ENCODE peak calls at places on chromosomes 6 and 20, in eight cellular contexts. Y, R, T, W, H, G, I and Z are unnamed samples.

GRCh38 chr6:122558027-122558426 is 52.2 kb upstream of the PKIB start:
- DNase-seq in H (no peak), G (no peak), I (no peak), Y (no peak), W (no peak), T (no peak), R (no peak), Z (no peak)

GRCh38 chr6:85464260-85464644 is 14.4 kb downstream of the NT5E start:
- DNase-seq in G (peak), I (no peak), Y (peak), H (no peak), R (peak), T (peak), W (no peak), Z (no peak)

GRCh38 chr6:1855890-1856289 is 246.2 kb downstream of the FOXC1 start:
- DNase-seq in H (no peak), W (no peak), I (no peak), Y (no peak), R (no peak), G (no peak), T (no peak), Z (no peak)

GRCh38 chr6:102389994-102390393 is 996.5 kb downstream of the GRIK2 start:
- DNase-seq in I (no peak), Y (no peak), G (no peak), R (no peak), H (no peak), W (no peak), T (no peak), Z (no peak)

GRCh38 chr6:119676971-119677370 is 327.4 kb upstream of the MAN1A1 start:
- DNase-seq in H (no peak), W (no peak), Y (no peak), T (no peak), G (no peak), I (no peak), R (no peak), Z (no peak)

GRCh38 chr6:169904051-169904922 is 152.9 kb downstream of the ERMARD start:
- DNase-seq in I (no peak), W (no peak), H (no peak), T (no peak), G (no peak), Y (no peak), R (no peak), Z (no peak)

GRCh38 chr6:40874495-40874894 is 164.5 kb downstream of the UNC5CL start:
- DNase-seq in G (no peak), R (no peak), T (no peak), I (peak), H (no peak), Y (no peak), W (no peak), Z (no peak)

GRCh38 chr20:25579081-25579770 is 6.1 kb downstream of the NINL start:
- DNase-seq in W (no peak), Y (peak), R (no peak), H (no peak), T (no peak), I (peak), G (no peak), Z (peak)

GRCh38 chr20:22450540-22450939 is 133.8 kb downstream of the FOXA2 start:
- DNase-seq in G (no peak), H (no peak), R (no peak), Y (no peak), I (no peak), W (no peak), T (no peak), Z (no peak)

GRCh38 chr6:113630738-113631535 is 226.2 kb upstream of the MARCKS start:
- DNase-seq in W (no peak), Y (peak), H (peak), G (no peak), T (no peak), R (no peak), I (no peak), Z (no peak)

GRCh38 chr6:161274488-161274858 is 612 bp upstream of the AGPAT4 start:
- DNase-seq in W (no peak), R (no peak), I (no peak), Y (no peak), G (no peak), H (no peak), T (no peak), Z (no peak)

GRCh38 chr6:128532827-128533226 is 12.4 kb upstream of the PTPRK start:
- DNase-seq in Y (no peak), R (no peak), I (no peak), H (no peak), G (no peak), W (no peak), T (no peak), Z (no peak)

GRCh38 chr6:68634503-68635411 is at the start of gene ADGRB3:
- DNase-seq in I (peak), Y (peak), T (peak), R (no peak), G (peak), W (peak), H (peak), Z (peak)

GRCh38 chr6:123276439-123277045 is 280.5 kb downstream of the CLVS2 start:
- DNase-seq in T (no peak), R (no peak), H (no peak), I (no peak), W (no peak), G (no peak), Y (no peak), Z (peak)

GRCh38 chr20:33663161-33664084 is 1.3 kb downstream of the C20orf144 start:
- DNase-seq in G (peak), T (peak), I (peak), W (peak), R (no peak), H (peak), Y (no peak), Z (peak)

GRCh38 chr6:30568245-30568644 is 3.0 kb upstream of the ABCF1 start:
- DNase-seq in I (no peak), G (no peak), W (no peak), H (no peak), R (no peak), Y (no peak), T (peak), Z (no peak)

GRCh38 chr6:151136141-151136755 is 103.5 kb upstream of the AKAP12 start:
- DNase-seq in R (no peak), G (no peak), Y (no peak), W (no peak), T (no peak), I (no peak), H (no peak), Z (peak)

GRCh38 chr6:11712760-11713159 is 65.8 kb downstream of the ADTRP start:
- DNase-seq in I (no peak), G (no peak), Y (no peak), T (no peak), R (no peak), H (no peak), W (no peak), Z (no peak)

GRCh38 chr20:36384022-36384619 is 78.0 kb downstream of the DLGAP4 start:
- DNase-seq in W (no peak), T (peak), R (no peak), I (peak), G (no peak), Y (peak), H (peak), Z (peak)

GRCh38 chr6:43455034-43455747 is at the start of gene DLK2:
- DNase-seq in W (no peak), H (peak), T (peak), R (no peak), G (peak), Y (no peak), I (peak), Z (peak)

GRCh38 chr6:24858154-24858801 is 59.6 kb upstream of the ARMH2 start:
- DNase-seq in I (no peak), W (no peak), G (no peak), H (peak), T (peak), R (no peak), Y (no peak), Z (no peak)

GRCh38 chr20:2816583-2817340 is 598 bp downstream of the TMEM239 start:
- DNase-seq in T (peak), H (no peak), R (no peak), W (no peak), G (no peak), Y (no peak), I (peak), Z (no peak)

GRCh38 chr6:106630366-106630765 is 988 bp downstream of the QRSL1 start:
- DNase-seq in W (no peak), Y (no peak), I (no peak), R (no peak), H (peak), T (no peak), G (no peak), Z (no peak)

GRCh38 chr20:8020314-8021079 is 936 bp upstream of the TMX4 start:
- DNase-seq in I (no peak), G (no peak), T (no peak), H (peak), Y (no peak), R (no peak), W (no peak), Z (no peak)

GRCh38 chr20:6134592-6134991 is 11.8 kb upstream of the FERMT1 start:
- DNase-seq in G (no peak), H (no peak), Y (no peak), R (no peak), I (no peak), W (no peak), T (no peak), Z (no peak)

GRCh38 chr6:30013296-30013922 is 47.7 kb upstream of the POLR1H start:
- DNase-seq in T (peak), W (no peak), G (peak), H (peak), R (no peak), Y (no peak), I (peak), Z (peak)

GRCh38 chr20:61724376-61724775 is 341.3 kb downstream of the TAF4 start:
- DNase-seq in W (no peak), R (no peak), G (peak), H (no peak), I (peak), Y (no peak), T (no peak), Z (peak)

GRCh38 chr20:47676219-47676721 is 109.0 kb downstream of the SULF2 start:
- DNase-seq in W (no peak), H (no peak), I (peak), Y (no peak), R (no peak), T (no peak), G (no peak), Z (no peak)

GRCh38 chr6:53986165-53986720 is 125.0 kb upstream of the MLIP start:
- DNase-seq in I (peak), W (peak), T (no peak), G (peak), H (peak), Y (peak), R (peak), Z (peak)

GRCh38 chr6:87589693-87590416 is at the start of the genes ORC3 and RARS2:
- DNase-seq in I (peak), Y (peak), T (peak), H (peak), G (peak), R (peak), W (peak), Z (peak)
- TF ChIP-seq CTCF in I (no peak), Y (no peak), T (no peak), H (no peak), G (no peak), R (no peak), W (no peak), Z (no peak)

GRCh38 chr6:159174263-159174974 is 5.2 kb downstream of the FNDC1 start:
- DNase-seq in W (peak), G (peak), H (peak), R (peak), I (peak), T (peak), Y (peak), Z (peak)
- TF ChIP-seq CTCF in W (peak), G (peak), H (peak), R (peak), I (peak), T (peak), Y (peak), Z (peak)

GRCh38 chr20:430091-430999 is 22.2 kb downstream of the RBCK1 start:
- DNase-seq in H (peak), I (no peak), Y (no peak), W (no peak), R (no peak), T (no peak), G (no peak), Z (no peak)
- TF ChIP-seq CTCF in H (no peak), I (no peak), Y (no peak), W (no peak), R (no peak), T (no peak), G (no peak), Z (no peak)

DNA sequence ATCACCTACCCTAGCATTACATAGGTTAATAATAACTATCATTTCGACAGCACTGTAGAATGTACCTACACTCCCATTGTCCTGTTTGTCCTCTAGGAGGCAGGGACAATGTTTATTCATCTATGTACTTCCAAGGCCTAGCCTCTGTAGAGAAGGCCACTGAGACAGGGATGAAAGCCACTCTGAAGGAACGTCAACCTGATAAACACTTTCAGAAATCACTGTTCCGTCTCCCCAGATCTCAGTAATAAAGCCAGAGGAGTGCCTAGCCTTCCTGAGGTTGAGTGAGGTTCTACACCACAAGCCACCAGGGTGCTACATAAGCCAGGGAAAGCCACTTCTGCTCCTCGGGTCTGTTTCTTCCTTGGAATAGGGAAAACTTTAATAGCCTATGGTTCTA is 44.8 kb downstream of the POPDC3 start:
- DNase-seq in I (no peak), W (no peak), R (no peak), T (no peak), Y (peak), G (peak), H (no peak), Z (no peak)
- TF ChIP-seq CTCF in I (no peak), W (peak), R (no peak), T (no peak), Y (peak), G (peak), H (no peak), Z (no peak)

DNA sequence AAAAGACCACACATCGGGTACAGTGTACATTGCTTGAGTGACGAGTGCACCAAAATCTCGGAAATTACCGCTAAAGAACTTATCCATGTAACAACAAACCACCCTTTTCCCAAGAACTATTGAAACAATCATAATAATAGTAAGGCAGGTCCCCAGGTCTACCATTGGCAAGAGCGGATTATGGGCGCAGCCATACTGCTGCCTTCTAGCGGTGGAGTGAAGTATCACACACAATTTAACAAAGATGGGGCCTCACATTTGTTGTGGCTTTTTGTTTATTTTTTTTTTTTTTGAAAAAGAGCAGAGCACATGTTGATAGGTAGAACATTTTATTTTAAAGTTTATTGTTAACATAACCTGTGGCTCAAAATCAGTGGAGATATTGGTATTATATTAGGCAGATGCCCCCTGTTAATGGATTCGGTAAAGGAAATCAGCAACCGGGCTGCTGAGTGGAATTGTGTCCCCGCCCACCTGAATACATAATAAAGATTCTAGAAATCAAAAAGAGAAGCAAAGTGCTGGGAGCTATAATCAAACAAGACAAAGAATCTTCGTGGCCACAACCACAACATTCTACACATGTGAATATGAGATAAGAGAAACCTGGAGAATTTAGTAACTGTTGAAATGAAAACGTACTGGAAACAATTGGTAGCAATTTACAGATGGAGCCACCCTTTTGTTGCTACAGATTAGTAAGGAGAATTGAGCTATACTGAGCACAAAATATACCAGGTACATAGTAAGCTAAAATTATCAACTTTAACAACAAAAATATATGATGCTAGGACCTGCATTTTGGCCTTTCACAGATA is 94.2 kb upstream of the EXOC2 start:
- DNase-seq in T (no peak), G (peak), Y (no peak), I (peak), W (no peak), R (no peak), H (peak), Z (no peak)
- TF ChIP-seq CTCF in T (peak), G (peak), Y (peak), I (peak), W (peak), R (peak), H (peak), Z (peak)

GRCh38 chr20:56018750-56019149 is 13.4 kb upstream of the CBLN4 start:
- DNase-seq in Y (no peak), R (no peak), T (no peak), G (no peak), I (no peak), W (no peak), H (no peak), Z (no peak)
- TF ChIP-seq CTCF in Y (no peak), R (no peak), T (no peak), G (no peak), I (no peak), W (no peak), H (no peak), Z (no peak)

DNA sequence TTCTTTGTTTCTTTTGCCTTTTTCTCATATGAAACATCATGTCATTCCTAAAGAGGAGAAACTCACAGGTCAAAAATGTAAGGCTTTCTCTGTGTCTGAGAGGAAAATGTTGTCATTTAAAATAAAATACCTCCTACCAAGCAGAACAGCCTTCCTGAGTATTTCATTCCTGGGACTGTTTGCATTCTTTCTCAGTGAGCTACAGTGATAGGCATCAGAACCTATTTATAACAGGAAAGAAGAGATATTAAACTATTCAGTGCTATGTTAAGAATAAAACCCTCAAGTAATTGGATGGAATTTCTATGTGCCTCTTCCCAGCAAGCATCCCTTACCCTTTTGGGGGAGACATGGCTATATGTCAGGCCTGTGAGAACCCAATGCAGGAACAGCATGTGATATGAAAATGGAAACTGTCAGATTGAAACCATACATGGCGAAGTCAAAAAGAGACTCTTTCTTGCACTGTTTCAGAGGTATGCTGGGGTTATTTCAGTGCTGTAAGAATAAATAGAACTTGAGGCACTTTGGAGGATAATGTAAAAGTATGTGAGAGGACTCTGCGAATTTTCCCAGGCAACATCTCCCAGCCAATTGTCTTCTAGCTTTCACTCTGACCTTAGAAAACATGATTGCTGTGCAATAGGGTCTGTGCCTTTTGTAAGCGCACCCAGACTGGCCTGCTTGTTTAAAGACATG is 133.8 kb upstream of the CCN2 start:
- DNase-seq in G (no peak), H (peak), T (no peak), W (no peak), I (no peak), Y (peak), R (peak), Z (no peak)
- TF ChIP-seq CTCF in G (no peak), H (no peak), T (no peak), W (no peak), I (no peak), Y (no peak), R (no peak), Z (no peak)

GRCh38 chr6:13454286-13455221 is 32.8 kb downstream of the GFOD1 start:
- DNase-seq in Y (peak), I (no peak), H (no peak), W (peak), T (peak), R (peak), G (no peak), Z (no peak)
- TF ChIP-seq CTCF in Y (no peak), I (no peak), H (peak), W (peak), T (peak), R (no peak), G (no peak), Z (no peak)